ENCODE peak calls at places on chromosome 3, in five cellular contexts. One of them, this sample, is unnamed.

GRCh38 chr3:127639173-127640030 is 10.4 kb downstream of the PODXL2 start:
- DNase-seq in GM13976: no peak
- DNase-seq in fibroblast of lung: no peak
- DNase-seq in Right ventricle myocardium superior: no peak
- DNase-seq in tibial artery: no peak
- DNase-seq in this sample: no peak

GRCh38 chr3:1609416-1609815 is 489.2 kb upstream of the CNTN4 start:
- DNase-seq in GM13976: no peak
- DNase-seq in fibroblast of lung: no peak
- DNase-seq in Right ventricle myocardium superior: no peak
- DNase-seq in tibial artery: no peak
- DNase-seq in this sample: no peak

GRCh38 chr3:9747267-9747666 is 2.5 kb upstream of the OGG1 start:
- DNase-seq in GM13976: no peak
- DNase-seq in fibroblast of lung: peak
- DNase-seq in Right ventricle myocardium superior: no peak
- DNase-seq in tibial artery: no peak
- DNase-seq in this sample: no peak

GRCh38 chr3:61172684-61173083 is 78.6 kb downstream of the FHIT start:
- DNase-seq in GM13976: peak
- DNase-seq in fibroblast of lung: no peak
- DNase-seq in Right ventricle myocardium superior: no peak
- DNase-seq in tibial artery: no peak
- DNase-seq in this sample: peak

GRCh38 chr3:134362670-134363380 is 11.4 kb downstream of the AMOTL2 start:
- DNase-seq in GM13976: no peak
- DNase-seq in fibroblast of lung: no peak
- DNase-seq in Right ventricle myocardium superior: no peak
- DNase-seq in tibial artery: no peak
- DNase-seq in this sample: no peak

GRCh38 chr3:12780776-12781175 is 15.7 kb upstream of the CAND2 start:
- DNase-seq in GM13976: no peak
- DNase-seq in fibroblast of lung: no peak
- DNase-seq in Right ventricle myocardium superior: no peak
- DNase-seq in tibial artery: no peak
- DNase-seq in this sample: no peak

GRCh38 chr3:112486811-112487505 is 12.3 kb downstream of the BTLA start:
- DNase-seq in GM13976: no peak
- DNase-seq in fibroblast of lung: peak
- DNase-seq in Right ventricle myocardium superior: no peak
- DNase-seq in tibial artery: no peak
- DNase-seq in this sample: no peak

GRCh38 chr3:43327184-43327950 is 41.0 kb downstream of the SNRK start:
- DNase-seq in GM13976: peak
- DNase-seq in fibroblast of lung: peak
- DNase-seq in Right ventricle myocardium superior: no peak
- DNase-seq in tibial artery: peak
- DNase-seq in this sample: no peak

GRCh38 chr3:28972921-28973320 is 307.9 kb upstream of the RBMS3 start:
- DNase-seq in GM13976: no peak
- DNase-seq in fibroblast of lung: peak
- DNase-seq in Right ventricle myocardium superior: no peak
- DNase-seq in tibial artery: no peak
- DNase-seq in this sample: no peak

GRCh38 chr3:69406156-69406555 is 20.3 kb upstream of the FRMD4B start:
- DNase-seq in GM13976: no peak
- DNase-seq in fibroblast of lung: peak
- DNase-seq in Right ventricle myocardium superior: no peak
- DNase-seq in tibial artery: no peak
- DNase-seq in this sample: no peak

GRCh38 chr3:24663406-24663805 is 168.8 kb upstream of the THRB start:
- DNase-seq in GM13976: no peak
- DNase-seq in fibroblast of lung: no peak
- DNase-seq in Right ventricle myocardium superior: no peak
- DNase-seq in tibial artery: no peak
- DNase-seq in this sample: no peak

This sample was measured in right lobe of liver.